ENCODE peak calls at places on chromosomes 1 and 21, in seven cellular contexts. One of them, this sample, is unnamed.

GRCh38 chr1:201739492-201740085 is 89.4 kb upstream of the IPO9 start:
- DNase-seq in fibroblast of mammary gland: no peak
- DNase-seq in right lobe of liver: no peak
- DNase-seq in psoas muscle: peak; percentile 46
- DNase-seq in epithelial cell of proximal tubule: no peak
- DNase-seq in AG09309: no peak
- DNase-seq in stomach: peak; percentile 83
- DNase-seq in this sample: peak; percentile 72

GRCh38 chr1:224696891-224697765 is 81.0 kb downstream of the CNIH3 start:
- DNase-seq in fibroblast of mammary gland: peak; percentile 87
- DNase-seq in psoas muscle: no peak
- DNase-seq in AG09309: peak; percentile 41
- DNase-seq in stomach: no peak
- DNase-seq in right lobe of liver: no peak
- DNase-seq in epithelial cell of proximal tubule: peak; percentile 20
- DNase-seq in this sample: no peak

GRCh38 chr1:234531181-234532132 is 52.5 kb upstream of the TARBP1 start:
- DNase-seq in fibroblast of mammary gland: peak; percentile 94
- DNase-seq in psoas muscle: peak; percentile 68
- DNase-seq in right lobe of liver: no peak
- DNase-seq in epithelial cell of proximal tubule: no peak
- DNase-seq in stomach: peak; percentile 62
- DNase-seq in AG09309: no peak
- DNase-seq in this sample: no peak

GRCh38 chr1:11802616-11802972 is 3.2 kb downstream of the MTHFR start:
- DNase-seq in epithelial cell of proximal tubule: no peak
- DNase-seq in psoas muscle: no peak
- DNase-seq in AG09309: no peak
- DNase-seq in stomach: no peak
- DNase-seq in fibroblast of mammary gland: no peak
- DNase-seq in right lobe of liver: no peak
- DNase-seq in this sample: no peak

GRCh38 chr21:45590246-45590725 is 48.0 kb upstream of the SLC19A1 start:
- DNase-seq in right lobe of liver: peak; percentile 78
- DNase-seq in stomach: peak; percentile 62
- DNase-seq in AG09309: no peak
- DNase-seq in psoas muscle: peak; percentile 57
- DNase-seq in fibroblast of mammary gland: peak; percentile 61
- DNase-seq in epithelial cell of proximal tubule: no peak
- DNase-seq in this sample: no peak

GRCh38 chr1:180157576-180158057 is 2.9 kb downstream of the QSOX1 start:
- DNase-seq in right lobe of liver: peak; percentile 67
- DNase-seq in fibroblast of mammary gland: no peak
- DNase-seq in stomach: peak; percentile 68
- DNase-seq in AG09309: no peak
- DNase-seq in psoas muscle: no peak
- DNase-seq in epithelial cell of proximal tubule: no peak
- DNase-seq in this sample: peak; percentile 82

GRCh38 chr1:6343506-6344405 is 49.8 kb downstream of the ACOT7 start:
- DNase-seq in psoas muscle: peak; percentile 69
- DNase-seq in stomach: peak; percentile 76
- DNase-seq in right lobe of liver: peak; percentile 66
- DNase-seq in AG09309: peak; percentile 54
- DNase-seq in epithelial cell of proximal tubule: no peak
- DNase-seq in fibroblast of mammary gland: peak; percentile 85
- DNase-seq in this sample: peak; percentile 79

GRCh38 chr1:82034812-82035211 is 234.1 kb downstream of the ADGRL2 start:
- DNase-seq in fibroblast of mammary gland: no peak
- DNase-seq in epithelial cell of proximal tubule: no peak
- DNase-seq in AG09309: no peak
- DNase-seq in stomach: no peak
- DNase-seq in right lobe of liver: no peak
- DNase-seq in psoas muscle: no peak
- DNase-seq in this sample: no peak

GRCh38 chr1:6165441-6165985 is 14.6 kb downstream of the CHD5 start:
- DNase-seq in epithelial cell of proximal tubule: no peak
- DNase-seq in stomach: no peak
- DNase-seq in right lobe of liver: no peak
- DNase-seq in AG09309: no peak
- DNase-seq in psoas muscle: no peak
- DNase-seq in fibroblast of mammary gland: no peak
- DNase-seq in this sample: no peak

GRCh38 chr1:234541281-234541975 is 62.4 kb upstream of the TARBP1 start:
- DNase-seq in AG09309: no peak
- DNase-seq in fibroblast of mammary gland: peak; percentile 84
- DNase-seq in psoas muscle: no peak
- DNase-seq in stomach: no peak
- DNase-seq in epithelial cell of proximal tubule: peak; percentile 64
- DNase-seq in right lobe of liver: peak; percentile 13
- DNase-seq in this sample: no peak

GRCh38 chr1:25813734-25814471 is 5.9 kb upstream of the MTFR1L start:
- DNase-seq in epithelial cell of proximal tubule: no peak
- DNase-seq in psoas muscle: no peak
- DNase-seq in fibroblast of mammary gland: no peak
- DNase-seq in stomach: no peak
- DNase-seq in right lobe of liver: no peak
- DNase-seq in AG09309: no peak
- DNase-seq in this sample: no peak

GRCh38 chr1:29280780-29281131 is 44.4 kb downstream of the PTPRU start:
- DNase-seq in fibroblast of mammary gland: peak; percentile 31
- DNase-seq in psoas muscle: no peak
- DNase-seq in epithelial cell of proximal tubule: no peak
- DNase-seq in right lobe of liver: no peak
- DNase-seq in AG09309: no peak
- DNase-seq in stomach: no peak
- DNase-seq in this sample: no peak

GRCh38 chr1:183734600-183735036 is 70.3 kb upstream of the RGL1 start:
- DNase-seq in fibroblast of mammary gland: peak; percentile 62
- DNase-seq in psoas muscle: peak; percentile 16
- DNase-seq in epithelial cell of proximal tubule: no peak
- DNase-seq in right lobe of liver: peak; percentile 53
- DNase-seq in stomach: no peak
- DNase-seq in AG09309: peak; percentile 34
- DNase-seq in this sample: no peak

GRCh38 chr1:59477286-59477685 is 180.4 kb downstream of the FGGY start:
- DNase-seq in AG09309: peak; percentile 53
- DNase-seq in epithelial cell of proximal tubule: no peak
- DNase-seq in fibroblast of mammary gland: peak; percentile 94
- DNase-seq in psoas muscle: no peak
- DNase-seq in stomach: no peak
- DNase-seq in right lobe of liver: no peak
- DNase-seq in this sample: peak; percentile 14

GRCh38 chr1:160017592-160017991 is 14.2 kb downstream of the PIGM start:
- DNase-seq in AG09309: no peak
- DNase-seq in fibroblast of mammary gland: no peak
- DNase-seq in epithelial cell of proximal tubule: no peak
- DNase-seq in psoas muscle: no peak
- DNase-seq in right lobe of liver: no peak
- DNase-seq in stomach: no peak
- DNase-seq in this sample: no peak

GRCh38 chr1:184695023-184695422 is 59.6 kb downstream of the EDEM3 start:
- DNase-seq in right lobe of liver: no peak
- DNase-seq in psoas muscle: no peak
- DNase-seq in stomach: no peak
- DNase-seq in fibroblast of mammary gland: no peak
- DNase-seq in AG09309: no peak
- DNase-seq in epithelial cell of proximal tubule: no peak
- DNase-seq in this sample: no peak

GRCh38 chr21:44337428-44337827 is 1.8 kb downstream of the CFAP410 start:
- DNase-seq in fibroblast of mammary gland: no peak
- DNase-seq in right lobe of liver: no peak
- DNase-seq in AG09309: no peak
- DNase-seq in stomach: no peak
- DNase-seq in epithelial cell of proximal tubule: no peak
- DNase-seq in psoas muscle: no peak
- DNase-seq in this sample: no peak

GRCh38 chr21:36908260-36908908 is 58.1 kb downstream of the HLCS start:
- DNase-seq in right lobe of liver: no peak
- DNase-seq in fibroblast of mammary gland: no peak
- DNase-seq in stomach: no peak
- DNase-seq in AG09309: no peak
- DNase-seq in epithelial cell of proximal tubule: no peak
- DNase-seq in psoas muscle: no peak
- DNase-seq in this sample: no peak

GRCh38 chr1:111190931-111191451 is 9.5 kb downstream of the DENND2D start:
- DNase-seq in stomach: no peak
- DNase-seq in fibroblast of mammary gland: peak; percentile 67
- DNase-seq in psoas muscle: peak; percentile 44
- DNase-seq in right lobe of liver: peak; percentile 66
- DNase-seq in epithelial cell of proximal tubule: peak; percentile 56
- DNase-seq in AG09309: no peak
- DNase-seq in this sample: no peak

GRCh38 chr1:14656384-14656937 is 58.0 kb downstream of the KAZN start:
- DNase-seq in stomach: no peak
- DNase-seq in fibroblast of mammary gland: no peak
- DNase-seq in psoas muscle: no peak
- DNase-seq in AG09309: no peak
- DNase-seq in right lobe of liver: no peak
- DNase-seq in epithelial cell of proximal tubule: no peak
- DNase-seq in this sample: no peak

GRCh38 chr1:11045428-11046269 is 1.4 kb downstream of the MASP2 start:
- DNase-seq in stomach: no peak
- DNase-seq in AG09309: no peak
- DNase-seq in psoas muscle: no peak
- DNase-seq in epithelial cell of proximal tubule: no peak
- DNase-seq in right lobe of liver: peak; percentile 78
- DNase-seq in fibroblast of mammary gland: no peak
- DNase-seq in this sample: no peak

GRCh38 chr1:47940779-47941178 is 56.4 kb downstream of the TRABD2B start:
- DNase-seq in right lobe of liver: no peak
- DNase-seq in AG09309: no peak
- DNase-seq in psoas muscle: no peak
- DNase-seq in stomach: no peak
- DNase-seq in fibroblast of mammary gland: peak; percentile 49
- DNase-seq in epithelial cell of proximal tubule: no peak
- DNase-seq in this sample: no peak

GRCh38 chr1:97919568-97920261 is 1.1 kb downstream of the DPYD start:
- DNase-seq in epithelial cell of proximal tubule: no peak
- DNase-seq in psoas muscle: no peak
- DNase-seq in right lobe of liver: no peak
- DNase-seq in fibroblast of mammary gland: peak; percentile 58
- DNase-seq in stomach: no peak
- DNase-seq in AG09309: no peak
- DNase-seq in this sample: no peak

GRCh38 chr1:78048446-78048845 is 2.7 kb downstream of the GIPC2 start:
- DNase-seq in stomach: no peak
- DNase-seq in fibroblast of mammary gland: no peak
- DNase-seq in psoas muscle: no peak
- DNase-seq in right lobe of liver: no peak
- DNase-seq in epithelial cell of proximal tubule: no peak
- DNase-seq in AG09309: no peak
- DNase-seq in this sample: no peak

DNA sequence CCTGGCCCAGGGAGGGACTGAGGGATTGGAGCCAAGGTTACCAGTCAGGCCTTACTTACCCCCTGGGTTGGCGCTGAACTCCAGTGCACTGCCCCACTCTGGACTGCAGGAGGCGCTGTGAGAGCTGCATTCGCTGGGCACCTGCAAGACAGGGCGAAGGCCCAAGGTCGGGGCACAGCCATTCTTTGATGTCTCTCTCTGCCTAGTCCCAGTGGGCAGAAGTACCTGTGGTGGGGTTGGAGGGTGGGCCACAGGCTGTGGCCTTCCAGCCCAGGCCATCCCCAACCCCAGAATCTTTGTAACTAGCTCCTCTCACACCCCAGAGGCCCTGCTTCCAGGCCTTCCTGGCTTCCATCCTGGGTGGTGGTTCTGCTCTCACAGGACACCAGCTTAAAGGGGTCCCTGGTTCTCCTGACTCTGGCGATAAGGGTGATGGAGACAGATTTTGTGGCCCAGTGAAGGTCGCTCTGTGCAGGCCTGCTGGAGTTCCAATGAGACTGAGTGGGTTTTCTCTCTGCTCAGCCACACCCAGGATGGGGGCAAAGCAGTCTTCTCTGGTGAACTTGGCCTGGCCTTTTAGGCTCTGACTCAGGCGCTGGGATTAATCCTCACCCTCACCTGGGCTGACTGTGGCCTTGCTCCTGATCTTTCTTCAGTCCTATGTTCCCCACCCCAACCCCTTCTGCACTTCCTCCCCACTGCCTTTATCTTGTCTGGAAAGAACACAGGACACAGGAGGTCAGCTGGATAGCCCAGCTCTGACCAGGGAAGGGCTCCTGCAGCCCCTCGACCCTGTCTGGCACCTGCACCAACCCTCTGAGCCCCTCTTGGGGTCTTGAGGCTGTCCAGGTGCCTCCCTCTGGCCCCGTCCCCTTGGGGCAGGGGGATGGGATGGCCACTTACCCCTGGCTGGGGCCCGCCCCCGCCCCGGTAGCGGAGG is 954 bp downstream of the MYOG start:
- DNase-seq in psoas muscle: peak; percentile 68
- DNase-seq in epithelial cell of proximal tubule: no peak
- DNase-seq in right lobe of liver: no peak
- DNase-seq in stomach: peak; percentile 25
- DNase-seq in AG09309: no peak
- DNase-seq in fibroblast of mammary gland: no peak
- DNase-seq in this sample: peak; percentile 13
- TF ChIP-seq CTCF in psoas muscle: peak; percentile 79
- TF ChIP-seq CTCF in epithelial cell of proximal tubule: peak; percentile 61
- TF ChIP-seq CTCF in right lobe of liver: peak; percentile 8
- TF ChIP-seq CTCF in stomach: no peak
- TF ChIP-seq CTCF in AG09309: peak; percentile 48
- TF ChIP-seq CTCF in fibroblast of mammary gland: peak; percentile 51
- TF ChIP-seq CTCF in this sample: no peak

GRCh38 chr1:165912638-165913037 is 85.2 kb downstream of the UCK2 start:
- DNase-seq in fibroblast of mammary gland: no peak
- DNase-seq in epithelial cell of proximal tubule: no peak
- DNase-seq in AG09309: no peak
- DNase-seq in stomach: no peak
- DNase-seq in right lobe of liver: peak; percentile 20
- DNase-seq in psoas muscle: no peak
- DNase-seq in this sample: no peak
- TF ChIP-seq CTCF in fibroblast of mammary gland: no peak
- TF ChIP-seq CTCF in epithelial cell of proximal tubule: no peak
- TF ChIP-seq CTCF in AG09309: no peak
- TF ChIP-seq CTCF in stomach: no peak
- TF ChIP-seq CTCF in right lobe of liver: no peak
- TF ChIP-seq CTCF in psoas muscle: no peak
- TF ChIP-seq CTCF in this sample: no peak

DNA sequence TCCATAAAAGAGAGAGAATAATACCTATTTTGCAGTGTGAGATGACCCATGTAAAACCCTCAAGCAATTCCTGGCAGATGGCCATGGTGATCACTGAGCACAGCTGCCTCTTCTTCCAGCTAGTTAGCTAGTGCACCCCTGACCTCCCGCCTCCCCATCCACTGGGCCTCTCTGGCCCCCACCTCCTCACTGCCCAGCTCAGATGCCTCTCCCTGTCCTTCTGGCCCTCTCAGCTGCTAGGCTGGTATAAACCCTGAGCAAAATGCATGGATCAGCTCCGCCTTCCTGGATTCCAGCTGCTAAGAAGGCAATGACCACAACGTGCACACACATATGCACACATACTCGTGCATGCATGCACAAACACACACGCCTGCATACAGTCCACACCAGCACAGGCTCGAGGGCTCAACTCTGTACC is 117.2 kb downstream of the DMRTB1 start:
- DNase-seq in right lobe of liver: no peak
- DNase-seq in epithelial cell of proximal tubule: peak; percentile 48
- DNase-seq in AG09309: no peak
- DNase-seq in fibroblast of mammary gland: no peak
- DNase-seq in psoas muscle: no peak
- DNase-seq in stomach: no peak
- DNase-seq in this sample: no peak
- TF ChIP-seq CTCF in right lobe of liver: no peak
- TF ChIP-seq CTCF in epithelial cell of proximal tubule: no peak
- TF ChIP-seq CTCF in AG09309: no peak
- TF ChIP-seq CTCF in fibroblast of mammary gland: no peak
- TF ChIP-seq CTCF in psoas muscle: no peak
- TF ChIP-seq CTCF in stomach: no peak
- TF ChIP-seq CTCF in this sample: no peak

GRCh38 chr1:153922076-153922837 is 515 bp downstream of the GATAD2B start:
- DNase-seq in fibroblast of mammary gland: peak; percentile 37
- DNase-seq in psoas muscle: peak; percentile 56
- DNase-seq in epithelial cell of proximal tubule: no peak
- DNase-seq in right lobe of liver: no peak
- DNase-seq in stomach: peak; percentile 32
- DNase-seq in AG09309: no peak
- DNase-seq in this sample: peak; percentile 78
- TF ChIP-seq CTCF in fibroblast of mammary gland: no peak
- TF ChIP-seq CTCF in psoas muscle: no peak
- TF ChIP-seq CTCF in epithelial cell of proximal tubule: peak; percentile 25
- TF ChIP-seq CTCF in right lobe of liver: no peak
- TF ChIP-seq CTCF in stomach: no peak
- TF ChIP-seq CTCF in AG09309: no peak
- TF ChIP-seq CTCF in this sample: no peak